ENCODE peak calls at places on chromosomes 6 and 20, in ten cellular contexts. A is GM12892; I is CD4-positive, alpha-beta memory T cell; T is tibial artery; O is activated CD4-positive, alpha-beta T cell treated with anti-CD3 and anti-CD28 coated beads, Interleukin-2, amount 50 U/mL, for 1 hour; F is T-cell; B is GM04503; Y is HEK293T; L is activated gamma-delta T cell treated with Interleukin-2 at 50 U/mL for 16 hours; Z is NCI-H446 treated with DMSO at 0.1 percent for 48 hours. V is an unnamed sample.

GRCh38 chr6:132929141-132929540 is 114.8 kb downstream of the RPS12 start:
- DNase-seq in Z (no peak), F (no peak), L (no peak), I (no peak), Y (no peak), A (no peak), O (no peak), B (no peak), T (no peak), V (no peak)

GRCh38 chr6:148831531-148831930 is 84.7 kb downstream of the UST start:
- DNase-seq in Z (no peak), L (no peak), B (no peak), T (no peak), Y (no peak), A (no peak), I (no peak), F (no peak), O (no peak), V (no peak)

GRCh38 chr6:157787080-157787479 is 36.0 kb upstream of the SNX9 start:
- DNase-seq in Z (no peak), B (no peak), Y (no peak), T (no peak), O (no peak), A (no peak), F (no peak), L (no peak), I (no peak), V (no peak)

GRCh38 chr20:56445540-56445939 is 22.9 kb upstream of the RTF2 start:
- DNase-seq in I (no peak), Y (no peak), A (no peak), T (peak), Z (no peak), F (no peak), O (no peak), L (no peak), B (no peak), V (no peak)

GRCh38 chr6:81875776-81876293 is 123.4 kb upstream of the TENT5A start:
- DNase-seq in L (no peak), T (no peak), F (no peak), I (no peak), Z (no peak), B (no peak), A (no peak), Y (no peak), O (no peak), V (no peak)

GRCh38 chr20:856361-856775 is 22.9 kb downstream of the FAM110A start:
- DNase-seq in B (no peak), L (peak), I (peak), O (peak), Y (no peak), F (peak), T (no peak), Z (no peak), A (no peak), V (peak)

GRCh38 chr6:47047479-47048411 is 5.6 kb upstream of the ADGRF1 start:
- DNase-seq in I (no peak), Z (peak), F (no peak), L (no peak), A (no peak), T (no peak), Y (peak), O (no peak), B (peak), V (no peak)

GRCh38 chr20:60237981-60238380 is 279.8 kb downstream of the CDH26 start:
- DNase-seq in F (no peak), Y (no peak), L (no peak), B (no peak), I (no peak), A (no peak), T (no peak), Z (no peak), O (no peak), V (no peak)

GRCh38 chr20:13348301-13349239 is 127.5 kb downstream of the ISM1 start:
- DNase-seq in A (no peak), Y (no peak), O (no peak), T (no peak), F (no peak), L (no peak), Z (no peak), B (no peak), I (no peak), V (no peak)

GRCh38 chr6:168583821-168584220 is 142.8 kb downstream of the SMOC2 start:
- DNase-seq in Z (no peak), L (no peak), T (peak), O (no peak), F (no peak), A (no peak), B (no peak), I (no peak), Y (no peak), V (no peak)

GRCh38 chr6:36514554-36515456 is 32.5 kb downstream of the STK38 start:
- DNase-seq in Y (no peak), I (no peak), Z (no peak), B (no peak), F (no peak), A (no peak), O (no peak), T (no peak), L (peak), V (no peak)

GRCh38 chr20:46058656-46059281 is 29.8 kb downstream of the SLC12A5 start:
- DNase-seq in O (no peak), L (no peak), T (no peak), B (no peak), I (no peak), Z (no peak), Y (no peak), F (no peak), A (no peak), V (no peak)

GRCh38 chr6:150652848-150653613 is 53.3 kb downstream of the PLEKHG1 start:
- DNase-seq in Z (no peak), O (no peak), I (no peak), L (no peak), T (no peak), B (no peak), Y (no peak), A (no peak), F (no peak), V (no peak)

GRCh38 chr20:35618372-35619131 is 2.9 kb downstream of the SPAG4 start:
- DNase-seq in L (no peak), T (peak), I (no peak), O (no peak), Y (no peak), F (no peak), Z (no peak), A (no peak), B (no peak), V (no peak)

GRCh38 chr6:130600880-130601341 is 226.3 kb upstream of the SMLR1 start:
- DNase-seq in Y (no peak), F (no peak), I (no peak), A (no peak), L (no peak), O (no peak), B (peak), T (no peak), Z (no peak), V (no peak)

GRCh38 chr20:49794336-49795124 is 18.1 kb upstream of the SLC9A8 start:
- DNase-seq in T (peak), A (no peak), F (no peak), L (no peak), Y (no peak), Z (no peak), O (no peak), B (no peak), I (no peak), V (no peak)

GRCh38 chr20:62561948-62562347 is 80.4 kb upstream of the SLCO4A1 start:
- DNase-seq in T (no peak), A (no peak), Z (no peak), F (no peak), B (no peak), O (no peak), I (no peak), L (no peak), Y (no peak), V (no peak)

GRCh38 chr6:82494367-82494766 is 130.8 kb downstream of the TPBG start:
- DNase-seq in T (no peak), A (no peak), Z (no peak), B (no peak), L (no peak), I (no peak), F (no peak), Y (no peak), O (no peak), V (no peak)

GRCh38 chr6:127550403-127550802 is 26.6 kb upstream of the C6orf58 start:
- DNase-seq in L (no peak), Y (no peak), T (no peak), B (peak), F (no peak), Z (peak), I (no peak), O (no peak), A (no peak), V (no peak)

GRCh38 chr20:48166082-48166835 is 381.0 kb upstream of the SULF2 start:
- DNase-seq in L (no peak), Z (no peak), I (no peak), T (no peak), O (no peak), Y (no peak), A (no peak), B (no peak), F (no peak), V (no peak)

GRCh38 chr6:106608080-106608668 is 21.1 kb downstream of the RTN4IP1 start:
- DNase-seq in I (peak), Y (peak), Z (peak), A (peak), B (no peak), F (no peak), O (no peak), L (peak), T (no peak), V (peak)

GRCh38 chr6:85436408-85436807 is 13.5 kb upstream of the NT5E start:
- DNase-seq in O (no peak), L (no peak), B (no peak), Y (no peak), T (no peak), F (no peak), A (no peak), Z (no peak), I (no peak), V (no peak)

GRCh38 chr6:131281471-131282270 is 146.4 kb downstream of the AKAP7 start:
- DNase-seq in Y (no peak), A (no peak), B (no peak), Z (no peak), I (peak), L (peak), F (peak), T (no peak), O (peak), V (peak)

GRCh38 chr20:54260116-54260515 is 52.2 kb downstream of the PFDN4 start:
- DNase-seq in Z (no peak), I (no peak), T (no peak), Y (no peak), B (no peak), F (no peak), L (no peak), A (no peak), O (no peak), V (no peak)

GRCh38 chr6:1393641-1394283 is 4.4 kb downstream of the FOXF2 start:
- DNase-seq in F (no peak), A (no peak), L (no peak), O (no peak), B (no peak), T (no peak), Y (no peak), Z (no peak), I (no peak), V (no peak)

GRCh38 chr6:167401525-167402194 is 76.8 kb downstream of the TTLL2 start:
- DNase-seq in I (no peak), B (no peak), A (no peak), L (no peak), Z (no peak), O (no peak), Y (no peak), T (no peak), F (no peak), V (no peak)

GRCh38 chr6:108133594-108134179 is 32.1 kb upstream of the NR2E1 start:
- DNase-seq in F (no peak), O (no peak), T (no peak), B (no peak), A (no peak), Y (peak), Z (peak), I (no peak), L (no peak), V (no peak)

GRCh38 chr20:44615169-44615791 is 32.9 kb downstream of the PKIG start:
- DNase-seq in A (no peak), L (no peak), O (no peak), T (no peak), F (peak), Z (no peak), B (no peak), I (no peak), Y (no peak), V (no peak)

GRCh38 chr6:129440691-129441090 is 269.3 kb downstream of the ARHGAP18 start:
- DNase-seq in Z (no peak), F (no peak), O (no peak), T (no peak), L (no peak), A (no peak), Y (peak), I (no peak), B (no peak), V (no peak)

GRCh38 chr6:143549630-143550268 is 38.2 kb upstream of the FUCA2 start:
- DNase-seq in A (no peak), I (no peak), O (peak), T (no peak), L (no peak), Z (no peak), B (no peak), F (no peak), Y (no peak), V (no peak)

GRCh38 chr20:37147250-37147649 is 31.9 kb upstream of the RPN2 start:
- DNase-seq in Y (no peak), T (no peak), Z (no peak), A (no peak), O (no peak), B (no peak), I (no peak), F (no peak), L (no peak), V (no peak)

GRCh38 chr6:49890988-49891387 is 24.7 kb upstream of the CRISP1 start:
- DNase-seq in Y (no peak), Z (no peak), O (no peak), T (no peak), I (no peak), A (no peak), F (no peak), B (no peak), L (no peak), V (no peak)

GRCh38 chr6:71967436-71967835 is 81.1 kb downstream of the RIMS1 start:
- DNase-seq in L (no peak), Y (no peak), I (no peak), F (no peak), A (no peak), B (peak), T (no peak), O (no peak), Z (no peak), V (no peak)

GRCh38 chr20:35901678-35902544 is 52.4 kb downstream of the SCAND1 start:
- DNase-seq in I (no peak), Y (no peak), T (no peak), A (no peak), Z (no peak), O (no peak), F (no peak), B (peak), L (no peak), V (no peak)

GRCh38 chr20:13533946-13534345 is 104.8 kb downstream of the TASP1 start:
- DNase-seq in T (no peak), B (no peak), F (no peak), Z (no peak), L (no peak), Y (no peak), I (no peak), O (no peak), A (no peak), V (no peak)

GRCh38 chr20:50429412-50429811 is 80.8 kb upstream of the PTPN1 start:
- DNase-seq in I (no peak), O (no peak), A (no peak), F (no peak), B (no peak), T (no peak), Y (no peak), L (no peak), Z (no peak), V (no peak)

V was measured in effector memory CD8-positive, alpha-beta T cell.